ENCODE peak calls at places on chromosomes 16 and 17, in four cellular contexts. A, D, U and G are unnamed samples.

GRCh38 chr17:76382803-76383644 is 1.4 kb upstream of the SPHK1 start:
- DNase-seq in D (no peak), A (peak), U (peak), G (no peak)

GRCh38 chr16:55370762-55371482 is 46.9 kb downstream of the IRX6 start:
- DNase-seq in A (peak), U (no peak), D (no peak), G (peak)

GRCh38 chr16:2855536-2855935 is 2.4 kb downstream of the PRSS22 start:
- DNase-seq in A (no peak), D (no peak), U (no peak), G (no peak)

GRCh38 chr17:82956726-82957468 is 117.1 kb upstream of the ZNF750 start:
- DNase-seq in D (no peak), A (no peak), U (no peak), G (no peak)

GRCh38 chr16:51129105-51129504 is 22.0 kb downstream of the SALL1 start:
- DNase-seq in U (no peak), A (peak), D (no peak), G (peak)

GRCh38 chr17:4934173-4934979 is 2.3 kb downstream of the GP1BA start:
- DNase-seq in U (peak), A (peak), D (no peak), G (no peak)

GRCh38 chr17:39281806-39282205 is 56.1 kb upstream of the STAC2 start:
- DNase-seq in U (peak), D (no peak), A (peak), G (no peak)

GRCh38 chr16:53775821-53776431 is 72.0 kb downstream of the FTO start:
- DNase-seq in U (no peak), D (no peak), A (peak), G (no peak)

GRCh38 chr17:81509687-81510523 is 2.7 kb downstream of the ACTG1 start:
- DNase-seq in D (no peak), A (no peak), U (no peak), G (no peak)

GRCh38 chr17:28252436-28252835 is 66.6 kb upstream of the TMEM97 start:
- DNase-seq in D (no peak), U (no peak), A (peak), G (no peak)

GRCh38 chr17:67289174-67289876 is 44.3 kb upstream of the HELZ start:
- DNase-seq in A (peak), D (no peak), U (no peak), G (no peak)

GRCh38 chr16:84595052-84595481 is 22.8 kb downstream of the COTL1 start:
- DNase-seq in A (no peak), U (no peak), D (no peak), G (no peak)

GRCh38 chr16:76900285-76901263 is 290.4 kb upstream of the MON1B start:
- DNase-seq in U (no peak), A (no peak), D (no peak), G (no peak)

GRCh38 chr17:3918372-3919122 is 2.3 kb upstream of the P2RX1 start:
- DNase-seq in A (no peak), U (peak), D (no peak), G (no peak)

GRCh38 chr16:57133911-57134310 is 41.5 kb downstream of the CPNE2 start:
- DNase-seq in U (no peak), D (no peak), A (no peak), G (no peak)

GRCh38 chr16:57132470-57132869 is 40.1 kb downstream of the CPNE2 start:
- DNase-seq in U (no peak), A (no peak), D (no peak), G (no peak)

GRCh38 chr16:57134982-57135381 is 42.6 kb downstream of the CPNE2 start:
- DNase-seq in A (no peak), D (no peak), U (no peak), G (no peak)

GRCh38 chr16:57131351-57131970 is 39.1 kb downstream of the CPNE2 start:
- DNase-seq in U (no peak), D (no peak), A (no peak), G (no peak)

DNA sequence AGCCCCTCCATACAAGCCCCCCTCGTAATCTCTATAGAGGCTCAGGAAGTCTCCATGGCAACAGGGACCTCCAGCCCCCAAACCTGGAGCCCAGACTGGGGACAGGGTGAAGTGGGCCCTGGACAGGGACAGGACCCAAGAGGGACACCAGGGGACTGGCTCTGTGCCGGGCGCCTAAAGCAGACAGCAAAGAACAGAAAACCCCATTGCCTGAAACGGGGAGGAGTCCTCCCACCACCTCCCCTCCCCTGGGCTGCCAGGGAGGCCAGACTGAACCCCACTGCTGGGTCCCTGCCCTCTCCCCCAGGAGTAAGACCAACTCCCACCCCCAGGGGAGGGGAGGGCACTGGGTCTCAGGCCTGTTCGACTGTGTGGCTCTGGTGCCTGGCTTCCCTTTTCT is 40.7 kb downstream of the CPNE2 start:
- DNase-seq in A (no peak), U (no peak), D (no peak), G (no peak)
- TF ChIP-seq CHD1 in A (no peak), U (no peak), D (no peak), G (no peak)

DNA sequence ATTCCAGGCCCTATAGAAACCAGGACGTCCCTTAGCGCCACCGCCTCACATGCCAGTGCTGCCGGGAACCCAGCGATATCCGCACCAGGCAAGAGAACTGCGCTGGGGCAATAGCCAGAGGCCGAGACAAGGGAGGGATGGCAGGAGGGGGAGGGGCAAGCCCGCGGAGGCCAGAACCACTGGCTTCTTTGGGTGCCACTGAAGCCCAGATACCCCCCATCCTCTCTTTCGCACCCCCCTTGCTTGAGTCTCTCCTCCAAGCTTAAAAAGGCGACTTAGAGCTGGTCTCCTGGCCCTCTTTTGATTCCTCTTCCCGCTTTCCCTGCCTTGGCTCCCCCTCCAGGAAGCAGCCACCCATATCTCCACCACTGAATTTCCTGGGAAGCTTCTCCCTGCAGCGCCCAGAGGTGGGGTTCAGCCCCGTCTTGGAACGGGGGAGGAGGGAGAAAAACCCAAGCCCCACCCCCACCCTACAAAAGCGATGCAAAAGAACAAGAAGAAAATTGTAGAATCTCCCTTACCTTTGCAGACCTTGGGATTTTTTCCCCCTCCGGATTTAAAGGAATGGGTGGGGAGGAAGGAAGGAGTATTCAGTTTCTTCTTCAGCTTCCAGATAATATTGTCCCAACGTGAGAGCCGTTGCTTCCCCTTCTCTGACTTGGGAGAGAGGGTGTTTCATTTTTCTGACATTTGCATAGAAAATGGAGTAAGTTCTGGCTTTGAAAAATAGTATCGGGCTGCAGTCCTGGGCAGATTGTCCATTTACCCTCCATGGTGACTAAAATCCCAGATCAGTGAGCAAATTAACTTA is 622 bp downstream of the HOXB6 start:
- DNase-seq in D (no peak), U (peak), A (no peak), G (no peak)
- TF ChIP-seq CHD1 in D (no peak), U (no peak), A (no peak), G (no peak)

DNA sequence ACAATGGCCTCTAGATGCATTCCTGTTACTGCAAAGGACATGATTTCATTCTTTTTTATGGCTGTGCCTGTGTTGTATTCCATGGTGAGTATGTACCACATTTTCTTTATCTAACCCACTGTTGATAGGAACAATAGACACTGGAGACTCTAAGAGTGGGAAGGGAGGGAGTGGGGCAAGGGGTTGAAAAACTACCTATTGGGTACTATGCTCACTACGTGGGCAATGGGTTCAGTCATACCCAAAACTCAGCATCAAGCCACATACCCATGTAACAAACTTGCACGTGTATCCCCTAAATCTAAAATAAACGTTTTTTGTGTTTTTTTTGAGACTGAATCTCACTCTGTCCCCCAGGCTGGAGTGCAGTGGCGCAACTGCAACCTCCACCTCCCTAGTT is 47.1 kb upstream of the SCNN1B start:
- DNase-seq in U (no peak), A (no peak), D (no peak), G (no peak)
- TF ChIP-seq CHD1 in U (no peak), A (no peak), D (no peak), G (no peak)

GRCh38 chr17:50739098-50739497 is 19.7 kb downstream of the LUC7L3 start:
- DNase-seq in D (no peak), U (no peak), A (no peak), G (no peak)

GRCh38 chr17:50731575-50732460 is 12.4 kb downstream of the LUC7L3 start:
- DNase-seq in U (no peak), D (no peak), A (no peak), G (no peak)

GRCh38 chr17:50735287-50735686 is 15.9 kb downstream of the LUC7L3 start:
- DNase-seq in D (no peak), A (no peak), U (no peak), G (no peak)

DNA sequence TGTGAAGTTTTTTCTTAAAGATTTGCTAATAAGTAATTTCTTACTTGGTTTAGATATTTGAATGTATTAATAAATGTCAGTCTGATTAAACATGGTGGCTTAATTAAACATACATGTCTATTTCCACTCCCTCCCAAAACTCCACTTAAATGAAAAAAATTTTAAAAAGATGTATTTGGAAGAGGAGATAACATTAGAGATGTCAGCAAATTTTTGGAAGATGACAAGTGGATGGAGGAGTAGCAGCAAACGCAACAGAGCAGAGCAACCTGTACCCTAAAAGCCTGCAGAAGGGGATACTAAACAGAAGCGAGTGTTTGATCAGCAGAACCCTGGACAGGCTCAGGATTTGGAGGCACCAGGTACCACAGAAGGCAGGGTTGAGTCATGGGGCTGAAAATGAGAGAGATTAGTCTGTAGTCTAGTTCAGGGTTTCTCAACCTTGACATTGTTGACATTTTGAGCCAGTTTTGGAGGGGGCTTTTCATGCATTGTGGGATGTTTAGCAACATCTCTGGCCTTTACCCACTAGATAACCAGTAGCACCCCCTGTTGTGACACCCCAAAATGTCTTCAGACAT is 17.8 kb downstream of the LUC7L3 start:
- DNase-seq in D (no peak), A (no peak), U (no peak), G (no peak)
- TF ChIP-seq CHD1 in D (no peak), A (no peak), U (no peak), G (no peak)

GRCh38 chr17:7834891-7835817 is 1.1 kb downstream of the KDM6B start:
- DNase-seq in U (peak), D (peak), A (peak), G (peak)

GRCh38 chr17:7837375-7838290 is 3.6 kb downstream of the KDM6B start:
- DNase-seq in D (no peak), A (no peak), U (no peak), G (no peak)

GRCh38 chr17:7838291-7839075 is 4.5 kb downstream of the KDM6B start:
- DNase-seq in U (peak), D (no peak), A (peak), G (no peak)

GRCh38 chr17:7835818-7836595 is 2.0 kb downstream of the KDM6B start:
- DNase-seq in U (peak), A (peak), D (no peak), G (no peak)

GRCh38 chr17:7836596-7837374 is 2.8 kb downstream of the KDM6B start:
- DNase-seq in D (peak), U (peak), A (peak), G (peak)
- TF ChIP-seq CHD1 in D (no peak), U (no peak), A (no peak), G (no peak)